ENCODE peak calls at places on chromosomes 16 and 17, in four cellular contexts. D is T-helper 1 cell, G is lower lobe of right lung, R is AG04449. I is an unnamed sample.

GRCh38 chr16:75340715-75341500 is 89.5 kb upstream of the BCAR1 start:
- DNase-seq in D (no peak), G (no peak), R (no peak), I (no peak)

GRCh38 chr17:76446449-76447231 is 6.3 kb downstream of the UBE2O start:
- DNase-seq in D (no peak), G (no peak), R (no peak), I (no peak)

GRCh38 chr17:60678118-60678444 is 430 bp downstream of the BCAS3 start:
- DNase-seq in D (no peak), G (no peak), R (no peak), I (no peak)

GRCh38 chr17:6305613-6306360 is 129.1 kb downstream of the AIPL1 start:
- DNase-seq in D (no peak), G (no peak), R (no peak), I (no peak)

GRCh38 chr17:35312790-35313711 is 60.4 kb downstream of the SLFN11 start:
- DNase-seq in D (peak), G (peak), R (peak), I (peak)

GRCh38 chr17:79627184-79627765 is 16.4 kb upstream of the RBFOX3 start:
- DNase-seq in D (no peak), G (peak), R (no peak), I (no peak)

GRCh38 chr16:66713076-66713475 is 16.5 kb upstream of the CMTM4 start:
- DNase-seq in D (no peak), G (no peak), R (no peak), I (no peak)

GRCh38 chr17:73091770-73092517 is 544 bp downstream of the SLC39A11 start:
- DNase-seq in D (no peak), G (peak), R (no peak), I (no peak)

GRCh38 chr16:50081428-50082018 is 15.8 kb downstream of the HEATR3 start:
- DNase-seq in D (no peak), G (no peak), R (no peak), I (peak)

GRCh38 chr17:78642707-78643106 is 65.5 kb upstream of the DNAH17 start:
- DNase-seq in D (no peak), G (no peak), R (no peak), I (no peak)

GRCh38 chr17:45170976-45171337 is 9.3 kb downstream of the HEXIM2 start:
- DNase-seq in D (no peak), G (peak), R (no peak), I (no peak)

GRCh38 chr17:15475620-15476354 is 8.4 kb upstream of the CDRT4 start:
- DNase-seq in D (no peak), G (no peak), R (no peak), I (no peak)

GRCh38 chr17:22142091-22142490 is 449.8 kb downstream of the KCNJ18 start:
- DNase-seq in D (no peak), G (no peak), R (no peak), I (no peak)

GRCh38 chr17:79942011-79942405 is 93.7 kb downstream of the TBC1D16 start:
- DNase-seq in D (no peak), G (peak), R (no peak), I (no peak)

GRCh38 chr17:79808763-79809529 is 12.1 kb upstream of the CBX8 start:
- DNase-seq in D (no peak), G (no peak), R (no peak), I (no peak)

GRCh38 chr17:50986989-50987660 is 121.0 kb upstream of the TOB1 start:
- DNase-seq in D (no peak), G (no peak), R (no peak), I (no peak)

GRCh38 chr16:71807905-71808592 is 585 bp downstream of the AP1G1 start:
- DNase-seq in D (no peak), G (no peak), R (no peak), I (no peak)

GRCh38 chr16:1793578-1794220 is at the start of gene IGFALS:
- DNase-seq in D (no peak), G (peak), R (no peak), I (no peak)

GRCh38 chr16:16150117-16150877 is 73.0 kb downstream of the ABCC6 start:
- DNase-seq in D (no peak), G (no peak), R (no peak), I (no peak)

GRCh38 chr16:25693621-25694020 is 1.9 kb downstream of the HS3ST4 start:
- DNase-seq in D (no peak), G (no peak), R (no peak), I (no peak)

GRCh38 chr17:4479982-4480751 is 18.5 kb upstream of the SPNS2 start:
- DNase-seq in D (no peak), G (no peak), R (no peak), I (no peak)

GRCh38 chr17:72706396-72706981 is 386.0 kb downstream of the SLC39A11 start:
- DNase-seq in D (no peak), G (no peak), R (no peak), I (no peak)

GRCh38 chr17:49494937-49495841 is at the start of gene NGFR:
- DNase-seq in D (peak), G (no peak), R (no peak), I (peak)

GRCh38 chr17:74536890-74537289 is 5.6 kb upstream of the CD300LB start:
- DNase-seq in D (no peak), G (no peak), R (no peak), I (no peak)

GRCh38 chr17:6470146-6470718 is 26.0 kb downstream of the PIMREG start:
- DNase-seq in D (no peak), G (peak), R (no peak), I (no peak)

GRCh38 chr16:75231570-75231969 is 12.8 kb downstream of the CTRB1 start:
- DNase-seq in D (no peak), G (no peak), R (no peak), I (no peak)

GRCh38 chr16:50245417-50246298 is 20.7 kb upstream of the ADCY7 start:
- DNase-seq in D (no peak), G (peak), R (no peak), I (no peak)

I was measured in naive thymus-derived CD8-positive, alpha-beta T cell.